ENCODE peak calls at places on chromosome 17, in seven cellular contexts. M is stimulated activated CD8-positive, alpha-beta memory T cell treated with anti-CD3 and anti-CD28 coated beads, Interleukin-4, amount 100 ng/mL, for 24 hours; Q is ascending aorta; O is Calu3; J is left ventricle myocardium superior; B is cortex of kidney; A is stimulated activated CD4-positive, alpha-beta T cell treated with anti-CD3 and anti-CD28 coated beads, Interleukin-1b, Interleukin-23, amount 100 ng/mL, for 1 hour. L is an unnamed sample.

GRCh38 chr17:17381438-17382059 is 78.4 kb downstream of the NT5M start:
- DNase-seq in A (no peak), O (no peak), B (no peak), M (no peak), J (no peak), Q (no peak), L (no peak)

GRCh38 chr17:49991409-49991808 is 3.6 kb downstream of the DLX3 start:
- DNase-seq in A (no peak), O (no peak), J (no peak), B (no peak), Q (no peak), M (no peak), L (no peak)

GRCh38 chr17:17462048-17462824 is 14.6 kb upstream of the MED9 start:
- DNase-seq in A (no peak), J (no peak), O (no peak), M (no peak), Q (no peak), B (no peak), L (no peak)

GRCh38 chr17:4480929-4481898 is 17.5 kb upstream of the SPNS2 start:
- DNase-seq in A (no peak), B (no peak), J (peak; percentile 38), Q (no peak), O (no peak), M (peak; percentile 33), L (no peak)

GRCh38 chr17:22484826-22485225 is 792.5 kb downstream of the KCNJ18 start:
- DNase-seq in J (no peak), M (no peak), Q (no peak), A (no peak), O (no peak), B (no peak), L (no peak)

GRCh38 chr17:38511126-38512108 is 83.2 kb downstream of the ARHGAP23 start:
- DNase-seq in O (no peak), J (no peak), Q (no peak), A (no peak), B (no peak), M (no peak), L (no peak)

GRCh38 chr17:29572691-29573557 is 4.4 kb downstream of the TP53I13 start:
- DNase-seq in O (no peak), B (no peak), J (peak; percentile 85), M (no peak), Q (no peak), A (no peak), L (no peak)

GRCh38 chr17:47305302-47305923 is 18.3 kb upstream of the EFCAB13 start:
- DNase-seq in B (no peak), A (no peak), M (no peak), Q (no peak), O (peak; percentile 80), J (no peak), L (no peak)

GRCh38 chr17:7644768-7645167 is 6.0 kb upstream of the ATP1B2 start:
- DNase-seq in B (no peak), O (no peak), J (no peak), M (no peak), A (no peak), Q (no peak), L (no peak)

GRCh38 chr17:68391561-68392268 is 65.6 kb downstream of the WIPI1 start:
- DNase-seq in B (no peak), A (no peak), Q (no peak), M (no peak), J (no peak), O (no peak), L (no peak)

GRCh38 chr17:34171245-34171818 is 83.8 kb upstream of the CCL2 start:
- DNase-seq in Q (no peak), O (peak; percentile 61), A (no peak), J (peak; percentile 40), M (peak; percentile 26), B (no peak), L (no peak)

GRCh38 chr17:7263071-7263800 is 958 bp upstream of the CLDN7 start:
- DNase-seq in A (no peak), J (no peak), M (no peak), B (no peak), Q (no peak), O (peak; percentile 68), L (no peak)

GRCh38 chr17:50890675-50891516 is 24.7 kb upstream of the TOB1 start:
- DNase-seq in O (peak; percentile 68), A (no peak), B (no peak), M (no peak), J (no peak), Q (no peak), L (no peak)

GRCh38 chr17:76039121-76039520 is 12.0 kb upstream of the EVPL start:
- DNase-seq in B (no peak), O (no peak), Q (no peak), J (no peak), A (no peak), M (no peak), L (no peak)

GRCh38 chr17:50221500-50222480 is 20.4 kb upstream of the COL1A1 start:
- DNase-seq in M (no peak), B (no peak), J (peak; percentile 55), O (no peak), Q (peak; percentile 66), A (no peak), L (no peak)

GRCh38 chr17:81317992-81318391 is 22.9 kb upstream of the SLC38A10 start:
- DNase-seq in Q (no peak), O (no peak), M (no peak), J (no peak), B (no peak), A (no peak), L (no peak)

GRCh38 chr17:40464392-40464855 is 21.2 kb downstream of the IGFBP4 start:
- DNase-seq in J (no peak), B (no peak), M (no peak), Q (no peak), A (no peak), O (no peak), L (no peak)

GRCh38 chr17:57553525-57553924 is 191.6 kb downstream of the CCDC182 start:
- DNase-seq in J (no peak), A (no peak), O (no peak), Q (no peak), B (no peak), M (no peak), L (no peak)

GRCh38 chr17:80999224-81000088 is 7.8 kb downstream of the CHMP6 start:
- DNase-seq in A (no peak), Q (no peak), B (no peak), J (no peak), O (no peak), M (no peak), L (no peak)

GRCh38 chr17:50288306-50288705 is 14.0 kb downstream of the TMEM92 start:
- DNase-seq in Q (no peak), M (no peak), A (no peak), J (no peak), O (no peak), B (no peak), L (no peak)

GRCh38 chr17:73338050-73338491 is 26.3 kb upstream of the CDC42EP4 start:
- DNase-seq in O (no peak), M (no peak), A (no peak), B (no peak), Q (no peak), J (no peak), L (no peak)

GRCh38 chr17:45125509-45125908 is 6.8 kb downstream of the PLCD3 start:
- DNase-seq in Q (no peak), O (no peak), A (no peak), J (no peak), M (no peak), B (no peak), L (no peak)

GRCh38 chr17:33137411-33137810 is 145.8 kb downstream of the SPACA3 start:
- DNase-seq in M (no peak), A (no peak), B (no peak), J (no peak), O (no peak), Q (no peak), L (no peak)

GRCh38 chr17:441155-441950 is 88.7 kb upstream of the RPH3AL start:
- DNase-seq in J (no peak), A (no peak), M (no peak), O (no peak), B (no peak), Q (no peak), L (no peak)

GRCh38 chr17:76036497-76037380 is 9.6 kb upstream of the EVPL start:
- DNase-seq in Q (no peak), O (no peak), J (no peak), A (no peak), M (no peak), B (no peak), L (no peak)

GRCh38 chr17:60513014-60513413 is 13.0 kb downstream of the APPBP2 start:
- DNase-seq in A (no peak), B (no peak), J (no peak), O (no peak), M (no peak), Q (no peak), L (no peak)

GRCh38 chr17:50318551-50319310 is 27.2 kb upstream of the XYLT2 start:
- DNase-seq in J (no peak), O (no peak), Q (no peak), B (no peak), M (no peak), A (no peak), L (no peak)

GRCh38 chr17:27995554-27995953 is 46.9 kb upstream of the NLK start:
- DNase-seq in O (no peak), Q (no peak), B (no peak), A (no peak), M (no peak), J (no peak), L (no peak)

GRCh38 chr17:58153046-58153445 is 4.9 kb downstream of the OR4D1 start:
- DNase-seq in A (peak; percentile 3), B (no peak), M (peak; percentile 16), J (no peak), O (no peak), Q (no peak), L (no peak)

GRCh38 chr17:78979780-78980623 is at the start of gene LGALS3BP:
- DNase-seq in M (no peak), O (peak; percentile 77), Q (no peak), B (no peak), J (peak; percentile 85), A (no peak), L (no peak)

GRCh38 chr17:65417406-65418221 is 143.8 kb downstream of the AXIN2 start:
- DNase-seq in M (no peak), Q (no peak), O (no peak), B (no peak), A (no peak), J (no peak), L (no peak)

GRCh38 chr17:11954961-11955360 is 42.3 kb downstream of the ZNF18 start:
- DNase-seq in O (no peak), M (no peak), A (no peak), J (no peak), Q (no peak), B (no peak), L (no peak)

GRCh38 chr17:7435676-7436555 is 681 bp downstream of the TMEM102 start:
- DNase-seq in Q (no peak), O (peak; percentile 47), A (peak; percentile 18), B (no peak), J (peak; percentile 62), M (no peak), L (no peak)